ENCODE peak calls at places on chromosome 22, in seven cellular contexts. F, X, G, U, Z, T and R are unnamed samples.

GRCh38 chr22:49368976-49369725 is 458.5 kb downstream of the BRD1 start:
- DNase-seq in Z (no peak), F (no peak), U (peak; percentile 77), X (peak; percentile 83), T (no peak), G (no peak), R (no peak)

GRCh38 chr22:44212936-44213335 is 32.2 kb downstream of the PARVG start:
- DNase-seq in Z (peak; percentile 0), X (no peak), T (no peak), U (no peak), G (no peak), F (no peak), R (no peak)

GRCh38 chr22:29703595-29704195 is 16.1 kb upstream of the CABP7 start:
- DNase-seq in Z (no peak), G (no peak), T (no peak), U (no peak), F (no peak), X (no peak), R (no peak)

GRCh38 chr22:49197500-49197899 is 630.2 kb downstream of the BRD1 start:
- DNase-seq in U (no peak), X (no peak), T (no peak), F (no peak), Z (no peak), G (peak; percentile 21), R (no peak)

GRCh38 chr22:24156146-24156914 is 25.0 kb upstream of the SUSD2 start:
- DNase-seq in X (no peak), Z (peak; percentile 53), F (peak; percentile 35), T (peak; percentile 62), U (no peak), G (no peak), R (no peak)

GRCh38 chr22:17707526-17707925 is 66.7 kb downstream of the BID start:
- DNase-seq in X (no peak), G (no peak), F (no peak), U (no peak), Z (no peak), T (peak; percentile 20), R (no peak)

GRCh38 chr22:36224245-36224644 is 15.1 kb downstream of the APOL2 start:
- DNase-seq in Z (no peak), G (no peak), X (no peak), T (no peak), F (no peak), U (no peak), R (no peak)

GRCh38 chr22:39700565-39700964 is 130.0 kb downstream of the CACNA1I start:
- DNase-seq in T (no peak), X (no peak), F (no peak), G (no peak), Z (no peak), U (no peak), R (no peak)

GRCh38 chr22:42805998-42806481 is 51.0 kb downstream of the ARFGAP3 start:
- DNase-seq in F (no peak), Z (no peak), T (no peak), G (no peak), X (no peak), U (no peak), R (no peak)

GRCh38 chr22:43385770-43386641 is 25.8 kb upstream of the MPPED1 start:
- DNase-seq in Z (peak; percentile 64), X (peak; percentile 73), U (peak; percentile 65), T (peak; percentile 72), G (peak; percentile 78), F (peak; percentile 75), R (peak; percentile 18)

GRCh38 chr22:49788492-49788891 is 39.2 kb downstream of the BRD1 start:
- DNase-seq in X (no peak), T (no peak), F (no peak), G (peak; percentile 46), U (no peak), Z (no peak), R (no peak)